ENCODE peak calls at places on chromosomes 16 and 17, in eight cellular contexts. N, Z, L, T, E, Q, I and X are unnamed samples.
A peak's percentile ranks its signal among the peaks of the same experiment; 100 is the strongest.

GRCh38 chr17:71845354-71845753 is 275.5 kb upstream of the SOX9 start:
- DNase-seq in Z (no peak), N (no peak), T (no peak), E (no peak), L (no peak), Q (no peak), I (no peak), X (no peak)

GRCh38 chr16:31709181-31709580 is 164.4 kb upstream of the ZNF267 start:
- DNase-seq in E (no peak), I (no peak), Z (no peak), Q (no peak), N (no peak), T (no peak), L (no peak), X (no peak)

GRCh38 chr16:87317766-87318121 is 552 bp upstream of the C16orf95 start:
- DNase-seq in Q (no peak), I (peak; percentile 67), Z (peak; percentile 69), L (no peak), T (no peak), E (peak; percentile 75), N (peak; percentile 60), X (no peak)

GRCh38 chr17:9125722-9126121 is 104.4 kb downstream of the NTN1 start:
- DNase-seq in Z (no peak), E (no peak), I (no peak), L (no peak), Q (no peak), N (no peak), T (no peak), X (no peak)

GRCh38 chr16:82627811-82628339 is 1.1 kb downstream of the CDH13 start:
- DNase-seq in I (no peak), N (no peak), E (no peak), L (no peak), Z (no peak), Q (no peak), T (no peak), X (peak; percentile 56)

GRCh38 chr17:83175551-83176271 is 96.3 kb downstream of the METRNL start:
- DNase-seq in E (no peak), T (peak; percentile 26), I (no peak), Z (no peak), N (no peak), L (no peak), Q (no peak), X (no peak)

GRCh38 chr16:87457724-87458423 is 35.0 kb downstream of the ZCCHC14 start:
- DNase-seq in I (no peak), Q (peak; percentile 97), E (no peak), N (no peak), Z (peak; percentile 51), L (peak; percentile 38), T (no peak), X (peak; percentile 80)

GRCh38 chr16:20814761-20815160 is 8.4 kb downstream of the REXO5 start:
- DNase-seq in L (no peak), T (no peak), Z (no peak), N (no peak), Q (no peak), I (no peak), E (no peak), X (peak; percentile 97)

GRCh38 chr16:57316390-57317017 is 32.0 kb upstream of the PLLP start:
- DNase-seq in T (peak; percentile 23), E (no peak), I (no peak), Q (peak; percentile 75), Z (no peak), L (no peak), N (peak; percentile 47), X (peak; percentile 98)

GRCh38 chr17:40427002-40427491 is 9.4 kb upstream of the TOP2A start:
- DNase-seq in E (no peak), T (peak; percentile 40), N (no peak), I (no peak), Z (no peak), Q (no peak), L (no peak), X (no peak)

GRCh38 chr17:75666959-75667790 is at the start of the genes RECQL5 and SAP30BP:
- DNase-seq in I (peak; percentile 98), N (peak; percentile 95), L (peak; percentile 90), Q (peak; percentile 99), T (peak; percentile 97), Z (peak; percentile 97), E (peak; percentile 99), X (peak; percentile 98)

GRCh38 chr17:7579001-7579838 is at the start of gene CD68:
- DNase-seq in N (peak; percentile 97), L (no peak), Q (peak; percentile 71), I (peak; percentile 93), E (peak; percentile 83), Z (peak; percentile 94), T (peak; percentile 77), X (peak; percentile 90)

DNA sequence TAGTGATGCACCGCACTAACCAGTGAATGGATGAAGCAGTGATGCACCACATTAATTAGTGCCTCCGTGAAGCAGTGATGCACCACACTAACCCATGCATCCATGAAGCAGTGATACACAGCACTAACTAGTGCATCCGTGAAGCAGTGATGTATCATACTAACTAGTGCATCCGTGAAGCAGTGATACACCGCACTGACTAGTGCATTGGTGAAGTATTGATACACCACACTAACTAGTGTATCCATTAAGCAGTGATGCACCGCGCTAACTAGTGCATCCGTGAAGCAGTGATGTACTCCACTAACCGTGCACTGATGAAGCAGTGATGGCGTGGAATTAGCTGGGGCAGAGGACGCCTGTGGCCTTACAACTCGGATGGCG is 80.6 kb upstream of the NKD1 start:
- DNase-seq in I (no peak), N (no peak), E (no peak), T (no peak), Q (no peak), L (no peak), Z (no peak), X (no peak)
- TF ChIP-seq POLR2A in I (no peak), N (no peak), E (no peak), T (no peak), Q (no peak), L (no peak), Z (no peak), X (no peak)

DNA sequence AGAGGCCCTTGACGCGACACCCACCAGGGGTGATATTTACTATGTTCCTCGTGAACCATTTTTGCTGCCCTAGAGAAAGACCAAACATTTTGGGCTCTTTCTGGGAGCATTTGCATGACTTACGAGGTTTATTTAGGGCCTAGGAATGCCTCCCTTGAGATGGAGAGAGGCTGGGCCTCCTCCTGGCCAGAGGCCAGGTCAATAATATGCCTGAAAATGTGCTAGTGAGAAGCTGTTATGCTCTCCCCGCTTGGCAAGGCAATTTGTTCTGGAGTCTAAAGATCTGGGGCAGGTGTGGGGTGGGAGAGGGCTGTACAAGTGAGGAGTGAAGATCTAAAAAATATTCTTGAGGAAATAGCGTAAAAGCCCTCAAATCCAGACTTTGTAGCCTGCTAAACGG is 587.3 kb upstream of the CDH5 start:
- DNase-seq in I (no peak), Q (no peak), N (no peak), Z (no peak), T (no peak), E (no peak), L (no peak), X (no peak)
- TF ChIP-seq MAX in I (no peak), Q (no peak), N (no peak), Z (no peak), T (no peak), E (no peak), L (no peak), X (no peak)

GRCh38 chr17:78708510-78708973 is 73.5 kb downstream of the CYTH1 start:
- DNase-seq in Z (peak; percentile 79), E (peak; percentile 59), I (peak; percentile 85), T (peak; percentile 72), Q (peak; percentile 56), L (no peak), N (peak; percentile 99), X (peak; percentile 72)

GRCh38 chr17:78707923-78708322 is 74.2 kb downstream of the CYTH1 start:
- DNase-seq in N (no peak), L (no peak), T (no peak), I (no peak), Z (no peak), Q (no peak), E (no peak), X (no peak)

GRCh38 chr17:78709688-78710290 is 72.3 kb downstream of the CYTH1 start:
- DNase-seq in E (no peak), I (no peak), Q (no peak), Z (no peak), T (no peak), L (no peak), N (no peak), X (no peak)

GRCh38 chr17:78710607-78711006 is 71.5 kb downstream of the CYTH1 start:
- DNase-seq in Z (no peak), T (no peak), E (no peak), I (no peak), N (no peak), Q (no peak), L (no peak), X (no peak)

GRCh38 chr17:78709119-78709681 is 72.9 kb downstream of the CYTH1 start:
- DNase-seq in E (no peak), Z (no peak), L (no peak), N (no peak), I (no peak), Q (no peak), T (no peak), X (no peak)
- TF ChIP-seq POLR2A in E (no peak), Z (no peak), L (peak; percentile 83), N (no peak), I (no peak), Q (no peak), T (no peak), X (no peak)

GRCh38 chr17:67713169-67713568 is 4.6 kb upstream of the NOL11 start:
- DNase-seq in T (no peak), Z (no peak), E (no peak), N (no peak), Q (no peak), I (no peak), L (no peak), X (no peak)

GRCh38 chr17:67717192-67717623 is 528 bp upstream of the NOL11 start:
- DNase-seq in E (no peak), N (no peak), Z (no peak), I (peak; percentile 19), T (no peak), Q (peak; percentile 6), L (no peak), X (no peak)

GRCh38 chr17:67716405-67716798 is 1.3 kb upstream of the NOL11 start:
- DNase-seq in E (peak; percentile 11), N (no peak), T (no peak), Z (peak; percentile 12), L (no peak), I (no peak), Q (no peak), X (no peak)

GRCh38 chr17:67717624-67718324 is at the start of gene NOL11:
- DNase-seq in Q (peak; percentile 99), T (peak; percentile 100), I (peak; percentile 98), E (peak; percentile 99), N (peak; percentile 97), L (peak; percentile 97), Z (peak; percentile 99), X (peak; percentile 100)

DNA sequence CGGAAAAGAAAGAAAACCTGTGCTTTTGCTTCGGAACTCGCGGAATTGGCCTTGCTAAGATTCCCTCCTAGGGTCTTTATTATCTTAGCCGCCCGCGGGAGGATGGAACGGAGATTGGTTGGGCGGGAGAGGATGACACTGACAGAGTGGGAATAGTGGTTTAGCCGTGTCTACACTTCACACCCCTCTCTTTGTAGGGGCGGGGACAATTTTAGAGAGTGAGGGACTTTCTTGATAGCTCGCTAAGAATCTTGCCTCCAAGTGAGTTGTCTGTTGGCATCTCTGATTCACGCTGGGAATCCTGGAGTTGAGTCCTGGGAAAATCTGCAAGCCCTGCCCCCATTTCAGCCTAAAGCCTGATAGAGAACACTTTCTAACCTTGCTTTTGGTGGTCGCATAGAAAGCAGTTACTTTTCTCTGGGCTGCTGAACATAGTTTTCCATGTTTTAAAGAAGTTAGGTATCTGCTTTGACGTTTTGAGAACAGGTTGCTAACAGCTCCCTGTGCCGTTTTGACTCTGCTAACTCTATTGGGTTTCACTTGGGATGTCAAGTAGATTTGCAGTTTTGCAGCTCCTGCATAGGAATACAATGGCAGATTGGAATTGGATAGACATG is 697 bp downstream of the NOL11 start:
- DNase-seq in E (peak; percentile 71), Q (no peak), L (no peak), I (peak; percentile 23), Z (peak; percentile 59), N (peak; percentile 55), T (peak; percentile 44), X (no peak)
- TF ChIP-seq MAX in E (no peak), Q (no peak), L (no peak), I (no peak), Z (peak; percentile 6), N (no peak), T (no peak), X (no peak)